ENCODE peak calls at places on chromosomes 13 and 19, in five cellular contexts. One of them, this sample, is unnamed.

GRCh38 chr13:90362718-90363117 is 984.8 kb upstream of the MIR17HG start:
- DNase-seq in transverse colon: no peak
- DNase-seq in sigmoid colon: no peak
- DNase-seq in breast epithelium: no peak
- DNase-seq in GM23338: no peak
- DNase-seq in this sample: no peak

GRCh38 chr19:36916991-36917390 is 859 bp downstream of the ZNF568 start:
- DNase-seq in transverse colon: no peak
- DNase-seq in sigmoid colon: no peak
- DNase-seq in breast epithelium: no peak
- DNase-seq in GM23338: peak
- DNase-seq in this sample: peak

GRCh38 chr13:114059428-114059827 is 73.0 kb downstream of the RASA3 start:
- DNase-seq in transverse colon: no peak
- DNase-seq in sigmoid colon: no peak
- DNase-seq in breast epithelium: no peak
- DNase-seq in GM23338: no peak
- DNase-seq in this sample: no peak

GRCh38 chr19:20271215-20271926 is 104.4 kb downstream of the ZNF486 start:
- DNase-seq in transverse colon: no peak
- DNase-seq in sigmoid colon: no peak
- DNase-seq in breast epithelium: no peak
- DNase-seq in GM23338: no peak
- DNase-seq in this sample: no peak

GRCh38 chr19:17610384-17610783 is 54.9 kb downstream of the COLGALT1 start:
- DNase-seq in transverse colon: no peak
- DNase-seq in sigmoid colon: no peak
- DNase-seq in breast epithelium: no peak
- DNase-seq in GM23338: peak
- DNase-seq in this sample: no peak

GRCh38 chr13:80598189-80598588 is 257.3 kb upstream of the SPRY2 start:
- DNase-seq in transverse colon: no peak
- DNase-seq in sigmoid colon: no peak
- DNase-seq in breast epithelium: no peak
- DNase-seq in GM23338: no peak
- DNase-seq in this sample: no peak

GRCh38 chr19:10230155-10230903 is 802 bp downstream of the S1PR2 start:
- DNase-seq in transverse colon: peak
- DNase-seq in sigmoid colon: peak
- DNase-seq in breast epithelium: no peak
- DNase-seq in GM23338: peak
- DNase-seq in this sample: no peak

GRCh38 chr13:111123221-111123620 is 8.1 kb downstream of the ARHGEF7 start:
- DNase-seq in transverse colon: no peak
- DNase-seq in sigmoid colon: no peak
- DNase-seq in breast epithelium: no peak
- DNase-seq in GM23338: no peak
- DNase-seq in this sample: no peak

GRCh38 chr13:52746141-52746540 is 6.5 kb upstream of the CNMD start:
- DNase-seq in transverse colon: no peak
- DNase-seq in sigmoid colon: no peak
- DNase-seq in breast epithelium: no peak
- DNase-seq in GM23338: no peak
- DNase-seq in this sample: no peak

GRCh38 chr19:1259206-1259872 is 9.8 kb upstream of the CIRBP start:
- DNase-seq in transverse colon: peak
- DNase-seq in sigmoid colon: peak
- DNase-seq in breast epithelium: no peak
- DNase-seq in GM23338: peak
- DNase-seq in this sample: no peak

GRCh38 chr19:1256646-1257474 is 8.5 kb downstream of the MIDN start:
- DNase-seq in transverse colon: peak
- DNase-seq in sigmoid colon: no peak
- DNase-seq in breast epithelium: no peak
- DNase-seq in GM23338: no peak
- DNase-seq in this sample: no peak

GRCh38 chr19:15378529-15379082 is 981 bp downstream of the AKAP8 start:
- DNase-seq in transverse colon: peak
- DNase-seq in sigmoid colon: peak
- DNase-seq in breast epithelium: no peak
- DNase-seq in GM23338: peak
- DNase-seq in this sample: no peak
- TF ChIP-seq POLR2AphosphoS5 in transverse colon: no peak
- TF ChIP-seq POLR2AphosphoS5 in sigmoid colon: no peak
- TF ChIP-seq POLR2AphosphoS5 in breast epithelium: no peak
- TF ChIP-seq POLR2AphosphoS5 in GM23338: no peak
- TF ChIP-seq POLR2AphosphoS5 in this sample: no peak

GRCh38 chr19:38387550-38388309 is at the start of gene GGN:
- DNase-seq in transverse colon: peak
- DNase-seq in sigmoid colon: peak
- DNase-seq in breast epithelium: peak
- DNase-seq in GM23338: peak
- DNase-seq in this sample: peak
- H3K27ac ChIP-seq in transverse colon: peak
- H3K27ac ChIP-seq in sigmoid colon: peak
- H3K27ac ChIP-seq in breast epithelium: peak
- H3K27ac ChIP-seq in GM23338: peak
- H3K27ac ChIP-seq in this sample: peak

GRCh38 chr13:84649853-84650252 is 767.6 kb upstream of the SLITRK1 start:
- DNase-seq in transverse colon: no peak
- DNase-seq in sigmoid colon: no peak
- DNase-seq in breast epithelium: no peak
- DNase-seq in GM23338: no peak
- DNase-seq in this sample: no peak

GRCh38 chr13:84648069-84648640 is 765.9 kb upstream of the SLITRK1 start:
- DNase-seq in transverse colon: no peak
- DNase-seq in sigmoid colon: no peak
- DNase-seq in breast epithelium: no peak
- DNase-seq in GM23338: no peak
- DNase-seq in this sample: no peak

GRCh38 chr13:84651288-84651687 is 769.0 kb upstream of the SLITRK1 start:
- DNase-seq in transverse colon: no peak
- DNase-seq in sigmoid colon: no peak
- DNase-seq in breast epithelium: no peak
- DNase-seq in GM23338: no peak
- DNase-seq in this sample: no peak

GRCh38 chr13:84641491-84641890 is 759.2 kb upstream of the SLITRK1 start:
- DNase-seq in transverse colon: no peak
- DNase-seq in sigmoid colon: no peak
- DNase-seq in breast epithelium: no peak
- DNase-seq in GM23338: no peak
- DNase-seq in this sample: no peak

DNA sequence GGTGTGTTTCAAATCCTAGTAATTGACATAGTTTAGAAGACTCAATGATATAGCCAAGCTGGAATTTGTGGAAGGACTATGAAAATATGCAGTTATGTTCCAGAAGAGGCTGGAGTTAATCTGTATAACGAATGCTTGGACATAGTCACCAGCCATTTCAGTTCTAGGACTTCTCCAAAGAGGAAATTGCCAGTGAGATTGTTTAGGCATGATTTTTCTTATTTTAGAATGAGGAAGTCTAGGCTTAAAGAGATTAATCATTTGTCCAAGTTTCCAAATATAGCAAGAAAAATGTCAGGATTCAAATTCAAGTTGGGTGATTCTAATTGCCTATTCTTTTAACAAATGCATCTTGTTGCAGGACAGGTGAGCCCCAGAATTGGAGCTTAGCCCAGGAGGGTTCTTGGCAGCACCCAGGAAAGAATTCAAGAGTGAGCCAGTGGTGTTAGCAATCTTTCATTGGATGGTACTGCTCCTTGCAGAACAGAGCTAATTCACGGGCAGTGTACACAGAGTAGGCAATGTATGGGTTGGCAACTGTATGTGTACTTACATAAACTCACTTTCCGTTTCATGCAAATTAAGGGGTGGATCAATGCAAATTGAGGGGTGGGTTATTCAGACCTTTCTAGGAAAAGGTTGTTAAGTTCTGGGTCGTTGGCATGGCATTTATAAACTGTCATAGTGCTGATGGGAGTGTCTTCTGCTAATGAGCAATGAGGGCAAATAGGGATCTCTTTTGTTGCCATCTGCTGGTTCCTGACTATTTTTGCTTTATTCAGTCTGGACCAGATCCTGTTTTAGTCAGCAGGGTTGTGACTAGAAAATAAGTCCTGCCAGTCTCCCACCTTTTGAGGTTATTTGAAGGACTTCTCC is 763.2 kb upstream of the SLITRK1 start:
- DNase-seq in transverse colon: no peak
- DNase-seq in sigmoid colon: no peak
- DNase-seq in breast epithelium: no peak
- DNase-seq in GM23338: no peak
- DNase-seq in this sample: no peak
- TF ChIP-seq CTCF in transverse colon: no peak
- TF ChIP-seq CTCF in sigmoid colon: no peak
- TF ChIP-seq CTCF in breast epithelium: no peak
- TF ChIP-seq CTCF in GM23338: peak
- TF ChIP-seq CTCF in this sample: peak

GRCh38 chr13:101457176-101457575 is 4.7 kb downstream of the ITGBL1 start:
- DNase-seq in transverse colon: no peak
- DNase-seq in sigmoid colon: no peak
- DNase-seq in breast epithelium: no peak
- DNase-seq in GM23338: no peak
- DNase-seq in this sample: no peak

GRCh38 chr13:101452519-101453485 is at the start of gene ITGBL1:
- DNase-seq in transverse colon: no peak
- DNase-seq in sigmoid colon: no peak
- DNase-seq in breast epithelium: no peak
- DNase-seq in GM23338: no peak
- DNase-seq in this sample: no peak

GRCh38 chr13:101453784-101454201 is 1.3 kb downstream of the ITGBL1 start:
- DNase-seq in transverse colon: peak
- DNase-seq in sigmoid colon: no peak
- DNase-seq in breast epithelium: no peak
- DNase-seq in GM23338: peak
- DNase-seq in this sample: no peak

GRCh38 chr13:101454767-101455166 is 2.3 kb downstream of the ITGBL1 start:
- DNase-seq in transverse colon: no peak
- DNase-seq in sigmoid colon: no peak
- DNase-seq in breast epithelium: no peak
- DNase-seq in GM23338: no peak
- DNase-seq in this sample: peak

DNA sequence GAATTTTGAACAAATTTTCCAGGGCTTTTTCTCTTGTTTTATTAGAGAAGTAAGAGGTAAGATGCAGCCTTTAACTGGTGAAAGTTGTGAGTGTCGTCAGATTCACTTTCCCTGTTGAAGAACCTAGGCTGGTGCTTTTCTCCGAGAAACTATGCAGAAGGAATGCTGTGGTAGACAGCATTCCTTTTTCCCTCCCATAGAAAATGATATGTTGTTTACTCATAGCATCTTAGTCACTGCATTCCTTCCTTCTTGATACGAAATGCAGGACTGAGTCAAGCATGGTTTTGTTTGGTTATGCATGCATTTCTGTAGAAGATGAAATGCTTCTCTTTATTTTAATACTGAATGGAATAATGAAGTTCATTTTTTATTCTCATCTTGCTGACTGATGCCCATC is 3.4 kb downstream of the ITGBL1 start:
- DNase-seq in transverse colon: no peak
- DNase-seq in sigmoid colon: no peak
- DNase-seq in breast epithelium: no peak
- DNase-seq in GM23338: peak
- DNase-seq in this sample: peak
- TF ChIP-seq POLR2AphosphoS5 in transverse colon: no peak
- TF ChIP-seq POLR2AphosphoS5 in sigmoid colon: no peak
- TF ChIP-seq POLR2AphosphoS5 in breast epithelium: no peak
- TF ChIP-seq POLR2AphosphoS5 in GM23338: no peak
- TF ChIP-seq POLR2AphosphoS5 in this sample: no peak

DNA sequence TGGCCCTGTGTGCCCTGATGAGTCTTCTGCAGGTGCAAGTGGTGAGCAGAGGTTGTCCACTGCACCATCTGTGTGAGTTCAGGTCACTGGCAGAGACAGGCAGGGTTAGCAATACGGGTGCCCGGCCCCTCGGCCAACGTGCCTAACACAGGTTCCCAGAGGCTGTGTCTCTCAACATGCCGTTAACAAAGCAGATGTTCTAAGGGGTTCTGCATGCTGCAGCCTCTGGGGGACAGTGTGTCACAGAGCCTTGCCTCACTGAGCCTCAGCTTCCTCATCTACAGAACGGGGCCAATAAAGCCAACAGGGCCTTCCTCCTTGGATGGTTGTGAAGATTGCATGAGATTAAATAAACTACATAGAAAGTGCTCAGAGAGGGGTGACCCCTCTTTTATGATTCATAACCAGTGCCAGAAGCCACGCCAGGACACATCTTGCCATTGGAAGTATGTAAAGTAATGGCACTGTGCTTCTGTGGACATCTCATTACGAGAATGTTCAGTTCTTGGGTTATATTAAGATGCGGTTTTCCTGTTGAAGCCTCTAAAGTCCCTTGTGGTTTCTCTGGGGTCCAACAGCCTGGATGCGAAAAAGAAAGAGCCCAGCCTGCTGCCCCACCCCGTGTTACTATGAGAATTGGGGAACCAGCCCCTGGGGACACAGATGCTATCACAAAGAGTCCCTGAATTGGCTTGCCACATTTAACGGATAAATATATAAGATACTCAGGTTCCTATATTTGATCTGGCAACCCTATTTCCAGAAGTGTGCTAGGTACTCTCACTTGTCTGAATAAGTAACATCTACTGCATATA is 11.2 kb upstream of the ARHGEF18 start:
- DNase-seq in transverse colon: peak
- DNase-seq in sigmoid colon: peak
- DNase-seq in breast epithelium: no peak
- DNase-seq in GM23338: no peak
- DNase-seq in this sample: no peak
- H3K27ac ChIP-seq in transverse colon: peak
- H3K27ac ChIP-seq in sigmoid colon: no peak
- H3K27ac ChIP-seq in breast epithelium: no peak
- H3K27ac ChIP-seq in GM23338: no peak
- H3K27ac ChIP-seq in this sample: no peak

This sample was measured in Panc1.